ENCODE peak calls at places on chromosomes 6 and 20, in nine cellular contexts. C is fibroblast of lung, G is Peyer's patch, P is endodermal cell, T is cardiac muscle cell, W is dorsolateral prefrontal cortex, X is hepatocyte, N is left lung, V is adrenal gland. L is an unnamed sample.

GRCh38 chr20:16710781-16711180 is 19.0 kb upstream of the SNRPB2 start:
- DNase-seq in V (no peak), T (no peak), G (no peak), X (no peak), W (no peak), N (no peak), P (no peak), C (no peak), L (no peak)

GRCh38 chr20:24722586-24722985 is 226.5 kb upstream of the CST7 start:
- DNase-seq in W (no peak), V (no peak), X (no peak), N (no peak), P (peak), G (no peak), C (no peak), T (no peak), L (no peak)

GRCh38 chr6:78436335-78436734 is 431.0 kb upstream of the IRAK1BP1 start:
- DNase-seq in G (no peak), W (no peak), C (peak), T (peak), P (peak), X (peak), N (no peak), V (no peak), L (no peak)

GRCh38 chr20:30489604-30490003 is 767.9 kb upstream of the DEFB115 start:
- DNase-seq in N (no peak), X (no peak), V (no peak), W (no peak), P (peak), C (no peak), T (no peak), G (no peak), L (no peak)

GRCh38 chr6:158361961-158362634 is 49.8 kb downstream of the TULP4 start:
- DNase-seq in P (no peak), T (peak), X (no peak), V (no peak), C (peak), W (no peak), N (no peak), G (no peak), L (no peak)

GRCh38 chr20:4064118-4064962 is 49.0 kb upstream of the RNF24 start:
- DNase-seq in P (peak), V (peak), G (peak), C (peak), N (peak), W (peak), X (peak), T (peak), L (peak)

GRCh38 chr6:105459049-105459448 is 56.2 kb upstream of the PREP start:
- DNase-seq in C (peak), P (no peak), G (no peak), T (no peak), V (no peak), N (no peak), W (no peak), X (no peak), L (no peak)

GRCh38 chr20:1943267-1944002 is 48.2 kb downstream of the SIRPA start:
- DNase-seq in C (no peak), V (no peak), X (peak), T (no peak), N (peak), P (no peak), W (peak), G (no peak), L (peak)

GRCh38 chr20:62598761-62599194 is 43.5 kb upstream of the SLCO4A1 start:
- DNase-seq in N (no peak), W (no peak), C (no peak), T (no peak), X (no peak), V (no peak), P (no peak), G (no peak), L (no peak)

GRCh38 chr20:53716385-53716784 is 122.7 kb upstream of the ZNF217 start:
- DNase-seq in N (no peak), W (no peak), C (no peak), V (no peak), G (no peak), X (no peak), P (no peak), T (no peak), L (no peak)

GRCh38 chr20:409697-410559 is 1.8 kb downstream of the RBCK1 start:
- DNase-seq in V (peak), P (no peak), T (no peak), G (peak), X (no peak), C (no peak), W (no peak), N (no peak), L (no peak)

GRCh38 chr20:38168791-38169589 is 3.9 kb upstream of the TGM2 start:
- DNase-seq in N (peak), C (no peak), G (no peak), V (no peak), P (no peak), X (no peak), W (no peak), T (no peak), L (peak)

GRCh38 chr6:104639671-104640070 is 220.0 kb downstream of the HACE1 start:
- DNase-seq in C (peak), W (no peak), X (no peak), G (no peak), V (no peak), N (no peak), T (peak), P (no peak), L (no peak)

GRCh38 chr20:24762791-24763350 is 186.2 kb upstream of the CST7 start:
- DNase-seq in P (peak), G (no peak), W (peak), N (no peak), C (no peak), T (no peak), X (no peak), V (no peak), L (no peak)

GRCh38 chr20:22501566-22502344 is 82.6 kb downstream of the FOXA2 start:
- DNase-seq in N (no peak), G (no peak), P (no peak), W (no peak), C (no peak), V (no peak), X (no peak), T (no peak), L (no peak)

GRCh38 chr6:128882991-128883571 is at the start of gene LAMA2:
- DNase-seq in W (peak), C (peak), V (peak), G (peak), X (peak), T (peak), P (peak), N (peak), L (peak)

GRCh38 chr6:16804007-16804303 is 42.7 kb upstream of the ATXN1 start:
- DNase-seq in N (no peak), G (no peak), W (no peak), X (no peak), T (no peak), V (no peak), P (no peak), C (no peak), L (no peak)

GRCh38 chr6:16799279-16800193 is 38.3 kb upstream of the ATXN1 start:
- DNase-seq in V (no peak), X (no peak), C (peak), G (no peak), N (no peak), T (peak), P (no peak), W (no peak), L (no peak)

GRCh38 chr6:16803294-16804006 is 42.2 kb upstream of the ATXN1 start:
- DNase-seq in W (peak), X (peak), V (peak), T (peak), P (peak), C (peak), N (no peak), G (no peak), L (no peak)

GRCh38 chr6:16800942-16801341 is 39.7 kb upstream of the ATXN1 start:
- DNase-seq in N (no peak), W (no peak), V (no peak), P (no peak), C (peak), T (peak), X (no peak), G (no peak), L (no peak)

DNA sequence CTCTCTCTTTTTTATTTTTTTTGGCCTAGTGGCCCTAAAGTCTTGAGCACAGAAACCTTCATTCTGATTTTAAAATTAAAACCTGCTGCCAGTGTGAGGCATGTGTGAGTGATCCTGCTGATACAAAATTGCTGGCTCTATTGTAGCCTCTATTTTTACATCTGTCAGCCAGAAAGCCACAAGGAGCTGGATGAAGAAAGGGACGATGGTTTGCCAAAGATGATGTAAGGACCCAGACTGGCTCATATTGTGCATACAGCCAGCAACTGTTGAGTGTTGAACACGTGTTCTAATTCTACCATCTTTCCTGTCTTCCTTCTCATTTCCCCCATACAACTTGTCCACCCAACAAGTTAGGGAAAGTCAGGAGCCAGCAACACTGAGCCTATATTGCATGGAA is 40.8 kb upstream of the ATXN1 start:
- DNase-seq in N (no peak), G (no peak), X (no peak), T (peak), W (no peak), V (no peak), C (peak), P (no peak), L (no peak)
- H3K27ac ChIP-seq in N (no peak), G (no peak), X (no peak), T (no peak), W (no peak), V (no peak), C (no peak), P (no peak), L (no peak)

GRCh38 chr6:44245391-44245911 is 1.4 kb upstream of the HSP90AB1 start:
- DNase-seq in G (no peak), N (no peak), P (no peak), T (no peak), X (no peak), C (no peak), W (no peak), V (no peak), L (no peak)
- H3K4me3 ChIP-seq in G (peak), N (peak), P (peak), T (peak), X (peak), C (peak), W (peak), V (no peak), L (peak)

GRCh38 chr6:98514073-98514720 is 320.2 kb upstream of the POU3F2 start:
- DNase-seq in N (no peak), T (no peak), W (no peak), X (no peak), P (no peak), C (no peak), V (no peak), G (no peak), L (no peak)
- TF ChIP-seq CTCF in N (no peak), T (no peak), W (peak), X (no peak), P (no peak), C (no peak), V (no peak), G (no peak), L (no peak)

GRCh38 chr6:36624461-36625160 is 30.4 kb downstream of the SRSF3 start:
- DNase-seq in V (no peak), P (no peak), X (no peak), T (no peak), C (no peak), W (no peak), N (no peak), G (peak), L (no peak)
- H3K27ac ChIP-seq in V (no peak), P (no peak), X (peak), T (no peak), C (no peak), W (no peak), N (no peak), G (peak), L (peak)

GRCh38 chr6:28648878-28649375 is 123.2 kb downstream of the GPX5 start:
- DNase-seq in G (no peak), X (no peak), N (no peak), C (no peak), P (no peak), T (no peak), V (no peak), W (no peak), L (no peak)
- H3K4me3 ChIP-seq in G (peak), X (peak), N (peak), C (peak), P (peak), T (peak), V (no peak), W (peak), L (peak)

DNA sequence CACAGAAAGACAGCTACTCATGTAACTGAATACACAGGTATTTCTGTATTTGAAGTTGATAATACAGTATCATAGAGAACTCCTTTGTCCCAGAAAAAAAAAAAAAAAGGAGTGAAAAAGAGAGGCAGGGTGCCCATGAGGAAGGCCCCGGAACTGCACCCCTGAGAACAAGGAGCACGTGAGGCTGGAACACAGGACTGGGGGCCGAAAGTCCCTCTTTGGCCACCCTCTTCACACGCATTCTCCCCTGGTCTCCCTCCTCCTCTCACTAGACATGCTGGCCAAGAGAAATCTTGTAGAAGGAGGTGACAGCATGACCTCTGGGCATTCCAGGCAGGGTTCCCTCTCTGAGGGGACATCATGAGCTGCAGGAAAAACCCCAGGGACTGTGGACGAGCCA is 62.7 kb upstream of the TRAF3IP2 start:
- DNase-seq in T (no peak), G (no peak), C (no peak), X (no peak), N (no peak), W (no peak), V (no peak), P (peak), L (no peak)
- TF ChIP-seq CTCF in T (peak), G (no peak), C (peak), X (peak), N (no peak), W (peak), V (no peak), P (peak), L (no peak)

L was measured in lower lobe of right lung.